ENCODE peak calls at places on chromosomes 4 and X, in six cellular contexts. P is GM23248; J is NCI-H2171; A is LHCN-M2; M is CD8-positive, alpha-beta T cell; L is PC-3. V is an unnamed sample.
A peak's percentile ranks its signal among the peaks of the same experiment; 100 is the strongest.

GRCh38 chr4:75048208-75048879 is 115.4 kb downstream of the PARM1 start:
- DNase-seq in P (no peak), J (no peak), A (no peak), M (no peak), L (peak; percentile 5), V (no peak)

GRCh38 chrX:28127662-28128061 is 146.4 kb upstream of the DCAF8L1 start:
- DNase-seq in P (no peak), J (no peak), A (no peak), M (no peak), L (peak; percentile 16), V (no peak)

GRCh38 chrX:69379412-69379811 is 124.7 kb upstream of the NALF2 start:
- DNase-seq in P (no peak), J (no peak), A (no peak), M (no peak), L (no peak), V (no peak)

GRCh38 chr4:129806986-129807385 is 711.0 kb downstream of the C4orf33 start:
- DNase-seq in P (no peak), J (no peak), A (no peak), M (no peak), L (no peak), V (no peak)

GRCh38 chr4:104577405-104577804 is 82.7 kb upstream of the CXXC4 start:
- DNase-seq in P (no peak), J (no peak), A (no peak), M (no peak), L (no peak), V (no peak)

GRCh38 chr4:173257732-173258717 is 76.1 kb downstream of the HMGB2 start:
- DNase-seq in P (peak; percentile 78), J (peak; percentile 16), A (peak; percentile 73), M (peak; percentile 55), L (peak; percentile 73), V (peak; percentile 38)

GRCh38 chr4:118790544-118790943 is 45.4 kb downstream of the SEC24D start:
- DNase-seq in P (no peak), J (no peak), A (no peak), M (no peak), L (no peak), V (no peak)

GRCh38 chr4:153143527-153144348 is 60.5 kb upstream of the TRIM2 start:
- DNase-seq in P (peak; percentile 52), J (peak; percentile 69), A (no peak), M (no peak), L (peak; percentile 42), V (no peak)

GRCh38 chr4:142324572-142324971 is 521.5 kb downstream of the INPP4B start:
- DNase-seq in P (no peak), J (no peak), A (no peak), M (no peak), L (no peak), V (no peak)

GRCh38 chr4:114600066-114600552 is 1.5 kb downstream of the UGT8 start:
- DNase-seq in P (no peak), J (no peak), A (no peak), M (no peak), L (peak; percentile 9), V (no peak)

GRCh38 chrX:39767446-39767845 is 330.3 kb downstream of the BCOR start:
- DNase-seq in P (peak; percentile 40), J (no peak), A (no peak), M (no peak), L (no peak), V (no peak)

GRCh38 chrX:149493567-149494562 is 11.2 kb downstream of the IDS start:
- DNase-seq in P (peak; percentile 26), J (no peak), A (peak; percentile 32), M (no peak), L (peak; percentile 43), V (no peak)

GRCh38 chrX:153726286-153727107 is 1.8 kb downstream of the ABCD1 start:
- DNase-seq in P (peak; percentile 73), J (no peak), A (peak; percentile 80), M (peak; percentile 56), L (peak; percentile 31), V (peak; percentile 41)

GRCh38 chr4:149768477-149768876 is 47.2 kb downstream of the IQCM start:
- DNase-seq in P (no peak), J (no peak), A (no peak), M (no peak), L (no peak), V (no peak)

GRCh38 chr4:133150643-133151300 is 1.7 kb downstream of the PCDH10 start:
- DNase-seq in P (peak; percentile 4), J (no peak), A (no peak), M (no peak), L (no peak), V (no peak)

GRCh38 chr4:183449193-183449888 is 4.9 kb downstream of the CDKN2AIP start:
- DNase-seq in P (peak; percentile 51), J (no peak), A (peak; percentile 49), M (no peak), L (no peak), V (no peak)

GRCh38 chrX:153407736-153408135 is 3.5 kb upstream of the ZFP92 start:
- DNase-seq in P (no peak), J (no peak), A (no peak), M (no peak), L (no peak), V (no peak)

GRCh38 chr4:189785257-189785656 is 155.4 kb upstream of the FRG1 start:
- DNase-seq in P (no peak), J (no peak), A (no peak), M (no peak), L (no peak), V (no peak)

GRCh38 chr4:185819144-185819543 is 7.2 kb upstream of the SORBS2 start:
- DNase-seq in P (no peak), J (no peak), A (no peak), M (no peak), L (no peak), V (no peak)

GRCh38 chr4:7803992-7804758 is 135.5 kb downstream of the AFAP1 start:
- DNase-seq in P (peak; percentile 84), J (no peak), A (peak; percentile 72), M (peak; percentile 70), L (peak; percentile 77), V (peak; percentile 62)

GRCh38 chr4:139651282-139652194 is 14.1 kb upstream of the MGST2 start:
- DNase-seq in P (peak; percentile 82), J (peak; percentile 8), A (peak; percentile 71), M (peak; percentile 62), L (peak; percentile 68), V (peak; percentile 49)

GRCh38 chrX:24245201-24245600 is 68.7 kb downstream of the SUPT20HL2 start:
- DNase-seq in P (peak; percentile 82), J (no peak), A (peak; percentile 73), M (no peak), L (peak; percentile 36), V (no peak)

GRCh38 chr4:20422398-20422797 is 170.7 kb downstream of the SLIT2 start:
- DNase-seq in P (peak; percentile 70), J (no peak), A (peak; percentile 48), M (no peak), L (peak; percentile 51), V (peak; percentile 13)

GRCh38 chr4:142405021-142405991 is 440.8 kb downstream of the INPP4B start:
- DNase-seq in P (peak; percentile 86), J (no peak), A (peak; percentile 96), M (peak; percentile 52), L (peak; percentile 69), V (peak; percentile 63)

GRCh38 chrX:80578518-80579105 is 158.4 kb downstream of the TENT5D start:
- DNase-seq in P (peak; percentile 27), J (no peak), A (peak; percentile 2), M (no peak), L (peak; percentile 55), V (peak; percentile 2)